ENCODE peak calls at places on chromosomes 3 and 15, in nine cellular contexts. E is NCI-H2081 treated with DMSO at 0.1 percent for 48 hours; P is activated CD4-positive, alpha-beta T cell treated with anti-CD3 and anti-CD28 coated beads for 1 hour; O is NCI-H460; I is substantia nigra; J is activated T-cell treated with anti-CD3 and anti-CD28 coated beads for 1 hour; G is tibial artery; Q is NCI-H1105 treated with DMSO at 0.1 percent for 48 hours; R is ovary. W is an unnamed sample.

GRCh38 chr15:70576276-70576675 is 187.1 kb downstream of the UACA start:
- DNase-seq in O (no peak), G (no peak), Q (no peak), R (no peak), E (no peak), I (no peak), J (no peak), P (no peak), W (no peak)

GRCh38 chr3:11236588-11237461 is 35.4 kb upstream of the ATG7 start:
- DNase-seq in E (peak), P (peak), Q (peak), J (peak), I (peak), O (peak), G (no peak), R (peak), W (peak)

GRCh38 chr15:45402955-45403892 is 24.9 kb upstream of the GATM start:
- DNase-seq in Q (no peak), E (no peak), G (no peak), O (no peak), J (peak), I (no peak), R (no peak), P (no peak), W (no peak)

GRCh38 chr3:175486255-175486654 is 627.1 kb downstream of the NAALADL2 start:
- DNase-seq in P (no peak), I (no peak), E (no peak), Q (no peak), J (no peak), G (no peak), O (no peak), R (no peak), W (no peak)

GRCh38 chr3:52068055-52068704 is 11.8 kb upstream of the DUSP7 start:
- DNase-seq in Q (no peak), R (no peak), G (no peak), O (no peak), J (no peak), P (no peak), E (no peak), I (no peak), W (no peak)

GRCh38 chr3:9172851-9173320 is 76.6 kb downstream of the SRGAP3 start:
- DNase-seq in J (no peak), P (no peak), R (no peak), E (no peak), Q (no peak), G (no peak), O (no peak), I (peak), W (no peak)

GRCh38 chr3:13525827-13526625 is 22.9 kb upstream of the FBLN2 start:
- DNase-seq in G (no peak), P (no peak), J (no peak), E (no peak), Q (no peak), I (no peak), R (no peak), O (no peak), W (no peak)

GRCh38 chr3:195352895-195353488 is 82.0 kb upstream of the XXYLT1 start:
- DNase-seq in E (no peak), G (no peak), R (no peak), J (no peak), O (peak), P (no peak), I (no peak), Q (no peak), W (peak)

GRCh38 chr3:36373661-36374060 is 6.6 kb upstream of the STAC start:
- DNase-seq in O (no peak), I (no peak), P (no peak), Q (no peak), E (no peak), R (no peak), J (no peak), G (no peak), W (no peak)

GRCh38 chr3:32843504-32844321 is 25.9 kb downstream of the TRIM71 start:
- DNase-seq in I (no peak), J (no peak), P (no peak), G (no peak), R (no peak), E (no peak), Q (no peak), O (no peak), W (no peak)

GRCh38 chr15:72195101-72195511 is 2.5 kb downstream of the GRAMD2A start:
- DNase-seq in I (no peak), P (no peak), J (no peak), O (no peak), Q (no peak), E (no peak), G (no peak), R (no peak), W (no peak)

GRCh38 chr15:74185949-74186348 is 12.4 kb downstream of the ISLR start:
- DNase-seq in R (no peak), E (no peak), J (no peak), Q (no peak), I (no peak), P (no peak), G (no peak), O (no peak), W (no peak)

GRCh38 chr15:34114739-34115138 is 12.9 kb downstream of the PGBD4 start:
- DNase-seq in P (no peak), J (no peak), G (no peak), R (no peak), O (no peak), I (no peak), E (no peak), Q (no peak), W (no peak)

GRCh38 chr3:174821477-174821876 is 37.7 kb upstream of the NAALADL2 start:
- DNase-seq in G (no peak), P (no peak), O (no peak), Q (peak), I (no peak), J (no peak), R (no peak), E (no peak), W (no peak)

GRCh38 chr3:70531063-70531657 is 218.7 kb upstream of the MDFIC2 start:
- DNase-seq in E (no peak), P (no peak), G (no peak), Q (peak), O (peak), J (no peak), R (no peak), I (no peak), W (no peak)

GRCh38 chr15:24899367-24899766 is 55.4 kb upstream of the SNRPN start:
- DNase-seq in G (no peak), I (no peak), E (no peak), J (no peak), Q (no peak), O (no peak), P (no peak), R (no peak), W (no peak)

GRCh38 chr3:113084777-113085176 is 94.0 kb downstream of the GTPBP8 start:
- DNase-seq in I (no peak), Q (no peak), G (no peak), R (no peak), J (no peak), O (no peak), P (no peak), E (no peak), W (no peak)

GRCh38 chr15:89776274-89777072 is at the start of gene MESP2:
- DNase-seq in O (peak), J (peak), I (peak), E (no peak), G (peak), P (peak), R (peak), Q (peak), W (peak)

GRCh38 chr3:38039899-38040261 is 872 bp downstream of the DLEC1 start:
- DNase-seq in E (no peak), G (peak), I (peak), Q (no peak), J (peak), O (no peak), P (peak), R (peak), W (no peak)

GRCh38 chr15:68655686-68656437 is 77.1 kb downstream of the CORO2B start:
- DNase-seq in R (no peak), G (no peak), I (no peak), O (no peak), Q (peak), J (no peak), E (no peak), P (no peak), W (no peak)

GRCh38 chr3:46184469-46184868 is 23.6 kb downstream of the CCR1 start:
- DNase-seq in G (no peak), I (no peak), J (no peak), O (no peak), P (no peak), R (no peak), Q (no peak), E (no peak), W (peak)

GRCh38 chr3:197749315-197749600 is 425 bp upstream of the FYTTD1 start:
- DNase-seq in E (no peak), P (no peak), Q (peak), I (peak), G (no peak), R (no peak), J (no peak), O (no peak), W (peak)

GRCh38 chr3:99543796-99544195 is 94.6 kb upstream of the COL8A1 start:
- DNase-seq in G (no peak), Q (no peak), I (no peak), O (no peak), R (no peak), J (no peak), E (no peak), P (no peak), W (no peak)

GRCh38 chr3:123157598-123158287 is 44.0 kb upstream of the SEC22A start:
- DNase-seq in Q (no peak), O (no peak), P (no peak), G (no peak), R (no peak), J (no peak), E (no peak), I (no peak), W (no peak)

GRCh38 chr3:122576174-122576940 is 1.1 kb upstream of the PARP15 start:
- DNase-seq in I (no peak), R (no peak), O (no peak), Q (no peak), J (no peak), G (no peak), P (no peak), E (no peak), W (no peak)

GRCh38 chr15:58398643-58399042 is 33.1 kb upstream of the LIPC start:
- DNase-seq in O (no peak), P (no peak), E (no peak), R (no peak), Q (no peak), G (no peak), J (no peak), I (no peak), W (no peak)

GRCh38 chr3:163490119-163490518 is 1588.2 kb downstream of the SI start:
- DNase-seq in I (no peak), G (no peak), O (peak), Q (peak), R (no peak), P (no peak), E (no peak), J (no peak), W (peak)

GRCh38 chr3:105315157-105315556 is 51.6 kb upstream of the ALCAM start:
- DNase-seq in P (no peak), Q (no peak), J (no peak), R (no peak), E (no peak), G (no peak), I (no peak), O (no peak), W (no peak)

GRCh38 chr3:16885948-16886683 is 1.4 kb downstream of the PLCL2 start:
- DNase-seq in O (no peak), Q (no peak), R (no peak), G (no peak), E (no peak), I (no peak), J (no peak), P (no peak), W (no peak)

GRCh38 chr3:195285403-195285802 is 14.4 kb upstream of the XXYLT1 start:
- DNase-seq in R (no peak), P (no peak), O (peak), I (no peak), E (no peak), Q (no peak), G (no peak), J (no peak), W (no peak)

GRCh38 chr3:50122071-50122470 is 33.1 kb upstream of the SEMA3F start:
- DNase-seq in I (no peak), P (no peak), Q (no peak), J (no peak), E (no peak), G (no peak), R (no peak), O (no peak), W (no peak)

GRCh38 chr3:25472153-25472552 is 44.1 kb downstream of the RARB start:
- DNase-seq in P (no peak), R (no peak), Q (no peak), G (no peak), E (no peak), O (no peak), I (no peak), J (no peak), W (no peak)

W was measured in HCT116.